ENCODE peak calls at places on chromosomes 2 and 18, in nine cellular contexts. G is BE2C, X is heart left ventricle, H is fibroblast of pulmonary artery, P is tibial nerve, Z is fibroblast of lung, W is cardiac fibroblast, U is foreskin fibroblast, R is IMR-90. C is an unnamed sample.

GRCh38 chr2:143481231-143481613 is 352.0 kb downstream of the ARHGAP15 start:
- DNase-seq in G (no peak), X (no peak), H (no peak), P (no peak), Z (no peak), W (peak; percentile 35), U (no peak), R (no peak), C (no peak)

GRCh38 chr2:101753207-101753616 is 55.7 kb downstream of the MAP4K4 start:
- DNase-seq in G (no peak), X (no peak), H (peak; percentile 44), P (no peak), Z (peak; percentile 49), W (peak; percentile 60), U (no peak), R (peak; percentile 46), C (no peak)

GRCh38 chr2:20916604-20917286 is 93.8 kb upstream of the LDAH start:
- DNase-seq in G (no peak), X (no peak), H (peak; percentile 6), P (no peak), Z (peak; percentile 25), W (peak; percentile 35), U (peak; percentile 47), R (peak; percentile 13), C (no peak)

GRCh38 chr18:41594582-41594981 is 360.5 kb upstream of the PIK3C3 start:
- DNase-seq in G (no peak), X (no peak), H (peak; percentile 10), P (no peak), Z (peak; percentile 15), W (no peak), U (peak; percentile 2), R (no peak), C (no peak)

GRCh38 chr2:153595939-153596338 is 117.4 kb upstream of the RPRM start:
- DNase-seq in G (no peak), X (no peak), H (no peak), P (no peak), Z (no peak), W (no peak), U (no peak), R (no peak), C (no peak)

GRCh38 chr2:151289972-151290335 is 486 bp upstream of the NMI start:
- DNase-seq in G (no peak), X (no peak), H (peak; percentile 61), P (peak; percentile 25), Z (peak; percentile 73), W (peak; percentile 81), U (peak; percentile 81), R (peak; percentile 53), C (no peak)

GRCh38 chr2:63613391-63613901 is 24.7 kb downstream of the MDH1 start:
- DNase-seq in G (no peak), X (no peak), H (peak; percentile 58), P (no peak), Z (no peak), W (peak; percentile 23), U (no peak), R (no peak), C (no peak)

GRCh38 chr2:75276093-75277055 is 77.1 kb upstream of the TACR1 start:
- DNase-seq in G (no peak), X (no peak), H (peak; percentile 51), P (no peak), Z (peak; percentile 26), W (peak; percentile 69), U (peak; percentile 71), R (peak; percentile 72), C (no peak)

GRCh38 chr18:63192171-63192884 is 127.2 kb downstream of the BCL2 start:
- DNase-seq in G (no peak), X (no peak), H (no peak), P (no peak), Z (no peak), W (no peak), U (no peak), R (no peak), C (peak; percentile 54)

GRCh38 chr2:140639628-140640027 is 1491.2 kb downstream of the LRP1B start:
- DNase-seq in G (no peak), X (no peak), H (no peak), P (no peak), Z (no peak), W (no peak), U (no peak), R (no peak), C (no peak)

GRCh38 chr2:38907743-38908562 is 18.3 kb downstream of the ARHGEF33 start:
- DNase-seq in G (no peak), X (no peak), H (no peak), P (no peak), Z (no peak), W (peak; percentile 9), U (no peak), R (no peak), C (no peak)

GRCh38 chr2:136929531-136929930 is 164.2 kb downstream of the THSD7B start:
- DNase-seq in G (no peak), X (no peak), H (no peak), P (no peak), Z (no peak), W (no peak), U (no peak), R (no peak), C (no peak)

GRCh38 chr2:14420851-14421250 is 211.7 kb upstream of the LRATD1 start:
- DNase-seq in G (no peak), X (no peak), H (no peak), P (no peak), Z (peak; percentile 34), W (peak; percentile 63), U (peak; percentile 56), R (peak; percentile 45), C (no peak)

GRCh38 chr2:223969315-223969714 is 12.1 kb downstream of the MRPL44 start:
- DNase-seq in G (no peak), X (no peak), H (no peak), P (no peak), Z (no peak), W (no peak), U (no peak), R (no peak), C (no peak)

GRCh38 chr2:209499071-209499470 is 75.2 kb downstream of the MAP2 start:
- DNase-seq in G (no peak), X (no peak), H (no peak), P (no peak), Z (peak; percentile 9), W (peak; percentile 14), U (peak; percentile 67), R (peak; percentile 36), C (no peak)

GRCh38 chr2:125588780-125589179 is 1067.2 kb upstream of the GYPC start:
- DNase-seq in G (no peak), X (no peak), H (no peak), P (no peak), Z (no peak), W (no peak), U (no peak), R (no peak), C (no peak)

GRCh38 chr18:7926526-7926925 is 359.4 kb downstream of the PTPRM start:
- DNase-seq in G (no peak), X (no peak), H (no peak), P (no peak), Z (no peak), W (no peak), U (no peak), R (no peak), C (no peak)

GRCh38 chr2:23199115-23199918 is 185.7 kb upstream of the KLHL29 start:
- DNase-seq in G (peak; percentile 42), X (no peak), H (peak; percentile 33), P (no peak), Z (peak; percentile 36), W (peak; percentile 51), U (peak; percentile 46), R (peak; percentile 38), C (no peak)

GRCh38 chr18:76903386-76903785 is 81.0 kb downstream of the ZNF236 start:
- DNase-seq in G (no peak), X (no peak), H (peak; percentile 4), P (no peak), Z (no peak), W (no peak), U (no peak), R (no peak), C (no peak)

GRCh38 chr2:234488913-234489451 is 7.9 kb downstream of the ARL4C start:
- DNase-seq in G (no peak), X (no peak), H (no peak), P (no peak), Z (no peak), W (no peak), U (no peak), R (no peak), C (no peak)
- TF ChIP-seq CTCF in G (no peak), X (no peak), H (no peak), P (no peak), Z (no peak), W (no peak), U (no peak), R (no peak), C (no peak)

GRCh38 chr2:134232461-134232860 is 21.4 kb upstream of the MGAT5 start:
- DNase-seq in G (no peak), X (no peak), H (no peak), P (no peak), Z (no peak), W (no peak), U (no peak), R (no peak), C (no peak)

GRCh38 chr2:134233733-134234135 is 20.1 kb upstream of the MGAT5 start:
- DNase-seq in G (no peak), X (no peak), H (no peak), P (no peak), Z (no peak), W (no peak), U (no peak), R (no peak), C (no peak)

GRCh38 chr2:134234535-134234934 is 19.3 kb upstream of the MGAT5 start:
- DNase-seq in G (no peak), X (no peak), H (no peak), P (no peak), Z (no peak), W (no peak), U (no peak), R (no peak), C (no peak)

GRCh38 chr2:134231965-134232340 is 21.9 kb upstream of the MGAT5 start:
- DNase-seq in G (no peak), X (no peak), H (peak; percentile 30), P (no peak), Z (no peak), W (peak; percentile 84), U (peak; percentile 80), R (peak; percentile 83), C (no peak)

GRCh38 chr2:134232868-134233732 is 20.8 kb upstream of the MGAT5 start:
- DNase-seq in G (no peak), X (no peak), H (no peak), P (no peak), Z (no peak), W (peak; percentile 38), U (peak; percentile 16), R (peak; percentile 59), C (no peak)
- H3K4me3 ChIP-seq in G (no peak overlapping the region), X (no peak overlapping the region), H (no peak overlapping the region), P (no peak overlapping the region), Z (no peak overlapping the region), W (no peak overlapping the region), U (no peak overlapping the region), R (no peak overlapping the region), C (no peak overlapping the region)

GRCh38 chr2:68357608-68358337 is 7.3 kb upstream of the PLEK start:
- DNase-seq in G (peak; percentile 24), X (peak; percentile 36), H (peak; percentile 70), P (peak; percentile 13), Z (peak; percentile 66), W (peak; percentile 66), U (peak; percentile 77), R (peak; percentile 58), C (no peak)
- TF ChIP-seq CTCF in G (peak; percentile 46), X (peak; percentile 53), H (peak; percentile 74), P (peak; percentile 29), Z (peak; percentile 74), W (peak; percentile 63), U (peak; percentile 79), R (peak; percentile 63), C (peak; percentile 50)

GRCh38 chr18:12307251-12307736 is 747 bp upstream of the TUBB6 start:
- DNase-seq in G (no peak), X (peak; percentile 64), H (peak; percentile 78), P (peak; percentile 36), Z (peak; percentile 79), W (peak; percentile 77), U (peak; percentile 90), R (peak; percentile 76), C (no peak)
- H3K4me3 ChIP-seq in G (no peak overlapping the region), X (peak overlapping the region; percentile 72), H (peak overlapping the region; percentile 55), P (peak overlapping the region; percentile 95), Z (peak overlapping the region; percentile 31), W (peak overlapping the region; percentile 51), U (peak overlapping the region; percentile 82), R (peak overlapping the region; percentile 96), C (peak overlapping the region; percentile 71)